ENCODE peak calls at places on chromosomes 13 and 19, in ten cellular contexts. One of them, this sample, is unnamed. For H3K79me2, the result is how much of the 10 kb centered on the place peaks cover.

GRCh38 chr19:52322429-52322828 is 13.6 kb upstream of the ZNF610 start:
- DNase-seq in neural progenitor cell: no peak
- DNase-seq in PC-3: no peak
- DNase-seq in fibroblast of lung: no peak
- DNase-seq in SK-N-SH: no peak
- DNase-seq in astrocyte: no peak
- DNase-seq in hepatocyte: no peak
- DNase-seq in OCI-LY7: no peak
- DNase-seq in PC-9: no peak
- DNase-seq in H9: no peak
- DNase-seq in this sample: no peak

GRCh38 chr13:27037571-27037970 is 134.0 kb downstream of the USP12 start:
- DNase-seq in neural progenitor cell: no peak
- DNase-seq in PC-3: no peak
- DNase-seq in fibroblast of lung: no peak
- DNase-seq in SK-N-SH: no peak
- DNase-seq in astrocyte: no peak
- DNase-seq in hepatocyte: no peak
- DNase-seq in OCI-LY7: no peak
- DNase-seq in PC-9: no peak
- DNase-seq in H9: no peak
- DNase-seq in this sample: no peak

GRCh38 chr13:112790735-112791641 is 101.2 kb downstream of the ATP11A start:
- DNase-seq in neural progenitor cell: no peak
- DNase-seq in PC-3: no peak
- DNase-seq in fibroblast of lung: peak
- DNase-seq in SK-N-SH: no peak
- DNase-seq in astrocyte: peak
- DNase-seq in hepatocyte: no peak
- DNase-seq in OCI-LY7: no peak
- DNase-seq in PC-9: no peak
- DNase-seq in H9: no peak
- DNase-seq in this sample: no peak

GRCh38 chr19:58022283-58022660 is 11.6 kb upstream of the ZSCAN1 start:
- DNase-seq in neural progenitor cell: no peak
- DNase-seq in PC-3: no peak
- DNase-seq in fibroblast of lung: no peak
- DNase-seq in SK-N-SH: no peak
- DNase-seq in astrocyte: no peak
- DNase-seq in hepatocyte: no peak
- DNase-seq in OCI-LY7: no peak
- DNase-seq in PC-9: no peak
- DNase-seq in H9: no peak
- DNase-seq in this sample: no peak

GRCh38 chr13:29566206-29566605 is 29.3 kb downstream of the SLC7A1 start:
- DNase-seq in neural progenitor cell: no peak
- DNase-seq in PC-3: no peak
- DNase-seq in fibroblast of lung: no peak
- DNase-seq in SK-N-SH: no peak
- DNase-seq in astrocyte: no peak
- DNase-seq in hepatocyte: no peak
- DNase-seq in OCI-LY7: no peak
- DNase-seq in PC-9: no peak
- DNase-seq in H9: no peak
- DNase-seq in this sample: no peak

GRCh38 chr13:49641810-49642291 is 13.5 kb downstream of the ARL11 start:
- DNase-seq in neural progenitor cell: no peak
- DNase-seq in PC-3: peak
- DNase-seq in fibroblast of lung: peak
- DNase-seq in SK-N-SH: no peak
- DNase-seq in astrocyte: peak
- DNase-seq in hepatocyte: peak
- DNase-seq in OCI-LY7: no peak
- DNase-seq in PC-9: peak
- DNase-seq in H9: no peak
- DNase-seq in this sample: no peak

GRCh38 chr19:2016041-2016807 is 710 bp upstream of the BTBD2 start:
- DNase-seq in neural progenitor cell: peak
- DNase-seq in PC-3: peak
- DNase-seq in fibroblast of lung: peak
- DNase-seq in SK-N-SH: peak
- DNase-seq in astrocyte: peak
- DNase-seq in hepatocyte: peak
- DNase-seq in OCI-LY7: peak
- DNase-seq in PC-9: peak
- DNase-seq in H9: peak
- DNase-seq in this sample: peak

GRCh38 chr19:33473644-33474305 is 47.8 kb downstream of the PEPD start:
- DNase-seq in neural progenitor cell: no peak
- DNase-seq in PC-3: peak
- DNase-seq in fibroblast of lung: peak
- DNase-seq in SK-N-SH: no peak
- DNase-seq in astrocyte: peak
- DNase-seq in hepatocyte: no peak
- DNase-seq in OCI-LY7: no peak
- DNase-seq in PC-9: no peak
- DNase-seq in H9: no peak
- DNase-seq in this sample: no peak

GRCh38 chr13:34347784-34348573 is 530.0 kb downstream of the RFC3 start:
- DNase-seq in neural progenitor cell: no peak
- DNase-seq in PC-3: peak
- DNase-seq in fibroblast of lung: no peak
- DNase-seq in SK-N-SH: no peak
- DNase-seq in astrocyte: no peak
- DNase-seq in hepatocyte: peak
- DNase-seq in OCI-LY7: no peak
- DNase-seq in PC-9: peak
- DNase-seq in H9: no peak
- DNase-seq in this sample: no peak

GRCh38 chr19:19554074-19555023 is 16.3 kb downstream of the CILP2 start:
- DNase-seq in neural progenitor cell: peak
- DNase-seq in PC-3: peak
- DNase-seq in fibroblast of lung: peak
- DNase-seq in SK-N-SH: peak
- DNase-seq in astrocyte: peak
- DNase-seq in hepatocyte: peak
- DNase-seq in OCI-LY7: peak
- DNase-seq in PC-9: no peak
- DNase-seq in H9: peak
- DNase-seq in this sample: peak

GRCh38 chr19:4596033-4596904 is 36.8 kb upstream of the SEMA6B start:
- DNase-seq in neural progenitor cell: peak
- DNase-seq in PC-3: no peak
- DNase-seq in fibroblast of lung: no peak
- DNase-seq in SK-N-SH: no peak
- DNase-seq in astrocyte: no peak
- DNase-seq in hepatocyte: no peak
- DNase-seq in OCI-LY7: no peak
- DNase-seq in PC-9: no peak
- DNase-seq in H9: peak
- DNase-seq in this sample: no peak

GRCh38 chr13:74132768-74133656 is 1.2 kb downstream of the KLF12 start:
- DNase-seq in neural progenitor cell: peak
- DNase-seq in PC-3: no peak
- DNase-seq in fibroblast of lung: peak
- DNase-seq in SK-N-SH: peak
- DNase-seq in astrocyte: peak
- DNase-seq in hepatocyte: peak
- DNase-seq in OCI-LY7: peak
- DNase-seq in PC-9: no peak
- DNase-seq in H9: peak
- DNase-seq in this sample: peak

GRCh38 chr13:74129500-74130144 is 4.6 kb downstream of the KLF12 start:
- DNase-seq in neural progenitor cell: no peak
- DNase-seq in PC-3: peak
- DNase-seq in fibroblast of lung: peak
- DNase-seq in SK-N-SH: no peak
- DNase-seq in astrocyte: no peak
- DNase-seq in hepatocyte: no peak
- DNase-seq in OCI-LY7: peak
- DNase-seq in PC-9: no peak
- DNase-seq in H9: no peak
- DNase-seq in this sample: peak

GRCh38 chr13:74132152-74132767 is 1.9 kb downstream of the KLF12 start:
- DNase-seq in neural progenitor cell: peak
- DNase-seq in PC-3: peak
- DNase-seq in fibroblast of lung: peak
- DNase-seq in SK-N-SH: no peak
- DNase-seq in astrocyte: peak
- DNase-seq in hepatocyte: peak
- DNase-seq in OCI-LY7: peak
- DNase-seq in PC-9: no peak
- DNase-seq in H9: no peak
- DNase-seq in this sample: peak

GRCh38 chr13:74131206-74131605 is 3.0 kb downstream of the KLF12 start:
- DNase-seq in neural progenitor cell: no peak
- DNase-seq in PC-3: no peak
- DNase-seq in fibroblast of lung: no peak
- DNase-seq in SK-N-SH: no peak
- DNase-seq in astrocyte: no peak
- DNase-seq in hepatocyte: no peak
- DNase-seq in OCI-LY7: peak
- DNase-seq in PC-9: no peak
- DNase-seq in H9: no peak
- DNase-seq in this sample: no peak

DNA sequence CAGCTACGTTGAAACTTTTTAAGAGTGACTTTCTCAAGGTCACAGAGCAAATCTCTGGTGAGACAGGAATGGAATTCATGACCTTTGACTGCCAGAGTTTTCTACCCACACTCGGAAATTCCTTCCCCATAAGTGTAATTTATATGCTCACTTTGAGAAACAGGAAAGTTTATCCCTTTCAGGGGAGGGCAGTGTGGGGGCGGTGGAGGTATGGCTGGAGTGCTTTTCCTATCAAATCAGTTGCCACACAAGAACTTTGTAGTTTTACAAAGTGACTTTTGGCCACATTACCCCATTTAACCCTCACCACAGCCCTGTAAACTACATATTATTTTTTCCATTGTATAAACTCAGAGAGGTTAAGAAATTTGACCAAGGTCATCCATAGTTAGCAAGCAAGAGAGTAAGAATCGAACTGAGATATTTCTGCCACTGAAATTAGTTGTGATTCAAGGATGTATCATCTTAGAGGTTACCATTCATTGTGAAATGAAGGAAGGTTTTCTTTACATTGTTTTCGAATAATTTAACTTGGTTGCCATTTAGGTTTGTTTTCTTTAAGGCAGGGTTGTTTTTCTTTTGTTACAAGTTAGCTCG is 5.9 kb downstream of the KLF12 start:
- DNase-seq in neural progenitor cell: no peak
- DNase-seq in PC-3: no peak
- DNase-seq in fibroblast of lung: peak
- DNase-seq in SK-N-SH: no peak
- DNase-seq in astrocyte: peak
- DNase-seq in hepatocyte: no peak
- DNase-seq in OCI-LY7: no peak
- DNase-seq in PC-9: no peak
- DNase-seq in H9: no peak
- DNase-seq in this sample: no peak
- H3K79me2 ChIP-seq in neural progenitor cell: half or more
- H3K79me2 ChIP-seq in PC-3: half or more
- H3K79me2 ChIP-seq in fibroblast of lung: half or more
- H3K79me2 ChIP-seq in SK-N-SH: half or more
- H3K79me2 ChIP-seq in astrocyte: half or more
- H3K79me2 ChIP-seq in hepatocyte: half or more
- H3K79me2 ChIP-seq in OCI-LY7: half or more
- H3K79me2 ChIP-seq in PC-9: under half
- H3K79me2 ChIP-seq in H9: under half
- H3K79me2 ChIP-seq in this sample: half or more

GRCh38 chr13:21364357-21364756 is 94.7 kb downstream of the ZDHHC20 start:
- DNase-seq in neural progenitor cell: no peak
- DNase-seq in PC-3: no peak
- DNase-seq in fibroblast of lung: no peak
- DNase-seq in SK-N-SH: no peak
- DNase-seq in astrocyte: no peak
- DNase-seq in hepatocyte: no peak
- DNase-seq in OCI-LY7: no peak
- DNase-seq in PC-9: no peak
- DNase-seq in H9: no peak
- DNase-seq in this sample: no peak
- TF ChIP-seq CTCF in neural progenitor cell: no peak
- TF ChIP-seq CTCF in PC-3: no peak
- TF ChIP-seq CTCF in fibroblast of lung: no peak
- TF ChIP-seq CTCF in SK-N-SH: no peak
- TF ChIP-seq CTCF in astrocyte: no peak
- TF ChIP-seq CTCF in hepatocyte: no peak
- TF ChIP-seq CTCF in OCI-LY7: no peak
- TF ChIP-seq CTCF in PC-9: no peak
- TF ChIP-seq CTCF in H9: no peak
- TF ChIP-seq CTCF in this sample: no peak

DNA sequence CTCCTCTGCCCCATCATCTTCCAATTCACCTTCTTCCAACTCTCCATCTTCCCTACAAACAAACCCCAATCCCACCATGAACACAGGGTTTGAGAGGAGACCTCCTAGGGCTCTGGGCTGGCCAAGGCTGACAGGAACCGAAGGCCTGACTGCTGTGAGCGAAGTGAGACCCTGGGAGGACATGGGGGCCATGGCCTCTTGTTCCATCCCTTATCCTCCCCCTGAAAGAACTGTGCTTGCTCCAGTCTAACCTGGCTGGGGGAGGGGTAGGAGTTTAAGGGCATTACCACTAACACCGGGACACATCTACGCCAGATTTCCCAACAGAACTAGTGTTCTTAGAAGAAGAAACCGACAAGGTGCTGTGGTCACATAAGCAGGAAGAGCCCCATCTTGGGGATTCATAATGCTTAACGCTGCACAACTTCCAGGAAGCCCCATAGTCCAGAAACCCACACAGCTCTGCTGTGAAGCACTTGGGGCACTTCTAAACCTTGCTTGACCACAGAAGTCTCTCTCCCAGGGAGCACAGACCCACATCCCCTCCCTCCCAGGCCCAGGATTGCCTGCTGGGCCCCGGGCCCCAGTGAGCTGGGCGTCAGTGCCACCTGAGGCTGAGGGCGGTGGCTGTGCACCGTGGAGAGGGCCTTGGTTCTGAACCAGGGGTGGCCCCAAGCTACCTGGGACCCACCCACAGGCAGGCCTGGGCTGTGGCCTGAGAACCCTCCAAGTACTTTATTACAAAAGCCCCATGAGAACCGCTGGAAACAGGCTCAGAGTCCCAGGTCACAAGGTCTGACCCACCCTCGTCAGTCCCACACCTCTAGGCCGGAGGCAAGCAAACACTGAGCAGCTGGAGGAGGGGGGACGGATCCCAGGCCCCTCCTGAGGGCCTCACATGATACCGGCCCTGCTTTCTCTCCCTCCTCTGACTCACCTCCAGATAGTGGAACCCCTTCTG is 18.7 kb downstream of the ZC3H4 start:
- DNase-seq in neural progenitor cell: no peak
- DNase-seq in PC-3: no peak
- DNase-seq in fibroblast of lung: peak
- DNase-seq in SK-N-SH: no peak
- DNase-seq in astrocyte: peak
- DNase-seq in hepatocyte: peak
- DNase-seq in OCI-LY7: no peak
- DNase-seq in PC-9: no peak
- DNase-seq in H9: no peak
- DNase-seq in this sample: peak
- H3K79me2 ChIP-seq in neural progenitor cell: half or more
- H3K79me2 ChIP-seq in PC-3: half or more
- H3K79me2 ChIP-seq in fibroblast of lung: half or more
- H3K79me2 ChIP-seq in SK-N-SH: half or more
- H3K79me2 ChIP-seq in astrocyte: half or more
- H3K79me2 ChIP-seq in hepatocyte: half or more
- H3K79me2 ChIP-seq in OCI-LY7: half or more
- H3K79me2 ChIP-seq in PC-9: half or more
- H3K79me2 ChIP-seq in H9: under half
- H3K79me2 ChIP-seq in this sample: half or more

GRCh38 chr19:41621654-41622053 is 5.2 kb downstream of the CEACAM4 start:
- DNase-seq in neural progenitor cell: no peak
- DNase-seq in PC-3: no peak
- DNase-seq in fibroblast of lung: no peak
- DNase-seq in SK-N-SH: no peak
- DNase-seq in astrocyte: no peak
- DNase-seq in hepatocyte: no peak
- DNase-seq in OCI-LY7: no peak
- DNase-seq in PC-9: no peak
- DNase-seq in H9: peak
- DNase-seq in this sample: no peak
- TF ChIP-seq CTCF in neural progenitor cell: no peak
- TF ChIP-seq CTCF in PC-3: no peak
- TF ChIP-seq CTCF in fibroblast of lung: no peak
- TF ChIP-seq CTCF in SK-N-SH: no peak
- TF ChIP-seq CTCF in astrocyte: no peak
- TF ChIP-seq CTCF in hepatocyte: no peak
- TF ChIP-seq CTCF in OCI-LY7: no peak
- TF ChIP-seq CTCF in PC-9: no peak
- TF ChIP-seq CTCF in H9: no peak
- TF ChIP-seq CTCF in this sample: no peak